ENCODE peak calls at places on chromosome 10, in six cellular contexts. Y, E, Z, W, N and P are unnamed samples.

GRCh38 chr10:84789050-84789449 is 460.7 kb downstream of the CCSER2 start:
- DNase-seq in W (no peak), Z (no peak), E (no peak), N (no peak), Y (no peak), P (no peak)

GRCh38 chr10:90947025-90947960 is 26.4 kb upstream of the ANKRD1 start:
- DNase-seq in N (no peak), Z (no peak), W (no peak), E (no peak), Y (no peak), P (no peak)

GRCh38 chr10:14971867-14972448 is 12.8 kb downstream of the MEIG1 start:
- DNase-seq in Z (no peak), Y (no peak), E (no peak), N (no peak), W (no peak), P (peak)

GRCh38 chr10:29119374-29119773 is 169.5 kb upstream of the LYZL1 start:
- DNase-seq in Z (no peak), Y (no peak), W (peak), N (no peak), E (no peak), P (peak)

GRCh38 chr10:58839771-58840170 is 327.1 kb downstream of the BICC1 start:
- DNase-seq in Z (no peak), Y (no peak), W (no peak), E (no peak), N (no peak), P (no peak)

GRCh38 chr10:42899036-42899435 is 116.4 kb downstream of the BMS1 start:
- DNase-seq in Y (no peak), N (no peak), W (no peak), E (no peak), Z (no peak), P (no peak)

GRCh38 chr10:60937784-60938654 is 6.0 kb downstream of the RHOBTB1 start:
- DNase-seq in N (no peak), W (no peak), E (peak), Y (peak), Z (no peak), P (peak)

GRCh38 chr10:70549962-70550845 is 52.3 kb downstream of the PRF1 start:
- DNase-seq in Y (no peak), W (peak), N (no peak), Z (peak), E (no peak), P (peak)

GRCh38 chr10:43249962-43250624 is 16.8 kb downstream of the RASGEF1A start:
- DNase-seq in N (no peak), Z (no peak), E (no peak), Y (no peak), W (peak), P (no peak)

GRCh38 chr10:10489765-10490164 is 527.9 kb upstream of the CELF2 start:
- DNase-seq in Y (no peak), Z (no peak), E (no peak), N (no peak), W (no peak), P (no peak)

GRCh38 chr10:6537704-6538103 is 42.4 kb downstream of the PRKCQ start:
- DNase-seq in E (no peak), Y (no peak), Z (no peak), N (no peak), W (no peak), P (no peak)

GRCh38 chr10:12971001-12971788 is 30.3 kb downstream of the CCDC3 start:
- DNase-seq in Y (no peak), E (no peak), W (no peak), Z (no peak), N (no peak), P (no peak)

GRCh38 chr10:20503186-20503585 is 393.9 kb downstream of the NEBL start:
- DNase-seq in W (no peak), Z (no peak), Y (no peak), E (no peak), N (no peak), P (no peak)

GRCh38 chr10:44479306-44479705 is 94.4 kb upstream of the CXCL12 start:
- DNase-seq in N (no peak), E (no peak), Y (no peak), Z (no peak), W (no peak), P (no peak)

GRCh38 chr10:98376485-98376884 is 38.5 kb downstream of the PYROXD2 start:
- DNase-seq in N (no peak), W (no peak), Z (no peak), Y (no peak), E (peak), P (no peak)

GRCh38 chr10:55509168-55509567 is 708.1 kb upstream of the PCDH15 start:
- DNase-seq in W (no peak), N (no peak), Y (no peak), E (no peak), Z (no peak), P (no peak)

GRCh38 chr10:72126184-72126871 is 38.0 kb upstream of the SPOCK2 start:
- DNase-seq in N (no peak), E (no peak), W (no peak), Z (no peak), Y (peak), P (peak)

GRCh38 chr10:131068760-131069159 is 242.8 kb downstream of the TCERG1L start:
- DNase-seq in Y (no peak), N (no peak), Z (no peak), W (no peak), E (no peak), P (no peak)

GRCh38 chr10:128362514-128362913 is 236.3 kb upstream of the MKI67 start:
- DNase-seq in W (no peak), Z (no peak), E (no peak), N (no peak), Y (no peak), P (no peak)

GRCh38 chr10:128369101-128369650 is 243.0 kb upstream of the MKI67 start:
- DNase-seq in W (no peak), N (no peak), E (no peak), Z (no peak), Y (no peak), P (no peak)

GRCh38 chr10:128373071-128373749 is 247.0 kb upstream of the MKI67 start:
- DNase-seq in Z (no peak), W (no peak), N (no peak), E (no peak), Y (no peak), P (no peak)

DNA sequence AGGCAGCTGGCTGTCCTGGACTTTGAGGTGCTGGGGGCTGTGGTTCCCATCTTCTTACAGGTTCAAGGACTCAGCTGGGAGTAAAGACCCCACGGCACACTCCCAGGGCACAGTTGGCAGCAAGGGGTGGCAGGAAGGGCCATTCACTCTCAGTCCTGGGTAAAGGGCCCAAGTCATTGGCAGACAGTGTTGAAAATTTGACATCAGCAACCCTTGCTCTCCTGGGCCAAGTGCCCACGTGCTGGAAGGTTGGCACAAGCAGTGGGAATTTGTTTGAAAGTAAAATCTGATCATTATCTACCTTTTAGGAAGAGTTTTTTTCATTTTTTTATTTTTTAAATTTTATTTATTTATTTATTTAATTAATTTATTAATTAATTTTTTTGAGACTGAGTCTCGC is 241.6 kb upstream of the MKI67 start:
- DNase-seq in Z (no peak), W (no peak), N (no peak), E (no peak), Y (no peak), P (no peak)
- H3K4me3 ChIP-seq in Z (no peak), W (no peak), N (no peak), E (no peak), Y (no peak), P (no peak)

DNA sequence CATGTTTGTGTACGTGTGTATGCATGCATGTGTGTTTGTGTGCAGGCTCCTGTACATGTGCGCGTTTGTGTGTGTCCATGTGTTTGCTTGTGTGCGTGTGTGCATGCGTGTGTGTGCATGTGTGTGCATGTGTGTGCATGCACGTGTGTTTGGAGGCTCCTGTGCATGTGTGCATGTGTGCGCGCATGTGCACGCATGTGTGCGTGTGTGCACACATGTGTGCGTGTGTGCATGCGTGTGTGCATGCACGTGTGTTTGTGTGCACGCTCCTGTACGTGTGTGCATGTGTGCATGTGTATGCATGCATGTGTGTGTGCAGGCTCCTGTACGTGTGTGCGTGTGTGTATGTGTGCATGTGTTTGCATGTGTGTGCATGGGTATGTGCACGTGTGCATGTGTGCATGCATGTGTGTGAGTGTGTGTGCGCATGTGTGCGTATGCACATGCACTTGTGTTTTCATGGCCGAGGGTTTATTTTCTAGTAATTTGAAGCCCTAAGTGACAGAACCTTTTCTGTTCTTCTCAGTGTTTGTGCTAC is 59.2 kb downstream of the INPP5A start:
- DNase-seq in Z (no peak), W (no peak), N (no peak), E (no peak), Y (no peak), P (no peak)
- H3K4me3 ChIP-seq in Z (no peak), W (no peak), N (no peak), E (no peak), Y (no peak), P (no peak)

GRCh38 chr10:4733150-4733842 is 92.7 kb upstream of the AKR1E2 start:
- DNase-seq in Y (no peak), W (no peak), E (no peak), Z (peak), N (no peak), P (no peak)

GRCh38 chr10:4736183-4736582 is 89.8 kb upstream of the AKR1E2 start:
- DNase-seq in N (no peak), Y (no peak), W (no peak), E (no peak), Z (no peak), P (no peak)

GRCh38 chr10:4730998-4731397 is 95.0 kb upstream of the AKR1E2 start:
- DNase-seq in E (no peak), Y (no peak), Z (no peak), N (no peak), W (no peak), P (no peak)

GRCh38 chr10:4736608-4737007 is 89.4 kb upstream of the AKR1E2 start:
- DNase-seq in Y (no peak), N (no peak), W (no peak), E (no peak), Z (no peak), P (no peak)

DNA sequence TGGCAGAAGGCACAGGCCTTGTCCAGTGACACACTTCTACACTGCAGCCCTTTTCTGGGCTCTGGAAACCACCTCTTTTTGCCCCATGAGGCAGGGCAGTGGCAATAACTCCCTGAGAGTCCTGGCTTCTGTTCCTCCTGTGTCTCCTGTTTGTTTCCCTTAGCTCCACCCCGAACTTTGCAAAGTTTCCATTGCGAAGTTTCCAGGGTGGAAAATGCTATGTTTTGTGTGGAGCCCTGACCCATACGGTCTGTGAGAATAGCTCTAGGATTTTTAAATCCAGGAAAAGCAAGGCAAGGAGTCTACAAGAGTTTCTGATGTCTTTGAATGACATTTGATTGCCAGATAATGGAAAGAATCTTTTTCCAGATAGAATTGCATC is 92.2 kb upstream of the AKR1E2 start:
- DNase-seq in N (no peak), E (no peak), Z (no peak), W (no peak), Y (no peak), P (no peak)
- H3K4me3 ChIP-seq in N (no peak), E (no peak), Z (no peak), W (no peak), Y (no peak), P (no peak)

DNA sequence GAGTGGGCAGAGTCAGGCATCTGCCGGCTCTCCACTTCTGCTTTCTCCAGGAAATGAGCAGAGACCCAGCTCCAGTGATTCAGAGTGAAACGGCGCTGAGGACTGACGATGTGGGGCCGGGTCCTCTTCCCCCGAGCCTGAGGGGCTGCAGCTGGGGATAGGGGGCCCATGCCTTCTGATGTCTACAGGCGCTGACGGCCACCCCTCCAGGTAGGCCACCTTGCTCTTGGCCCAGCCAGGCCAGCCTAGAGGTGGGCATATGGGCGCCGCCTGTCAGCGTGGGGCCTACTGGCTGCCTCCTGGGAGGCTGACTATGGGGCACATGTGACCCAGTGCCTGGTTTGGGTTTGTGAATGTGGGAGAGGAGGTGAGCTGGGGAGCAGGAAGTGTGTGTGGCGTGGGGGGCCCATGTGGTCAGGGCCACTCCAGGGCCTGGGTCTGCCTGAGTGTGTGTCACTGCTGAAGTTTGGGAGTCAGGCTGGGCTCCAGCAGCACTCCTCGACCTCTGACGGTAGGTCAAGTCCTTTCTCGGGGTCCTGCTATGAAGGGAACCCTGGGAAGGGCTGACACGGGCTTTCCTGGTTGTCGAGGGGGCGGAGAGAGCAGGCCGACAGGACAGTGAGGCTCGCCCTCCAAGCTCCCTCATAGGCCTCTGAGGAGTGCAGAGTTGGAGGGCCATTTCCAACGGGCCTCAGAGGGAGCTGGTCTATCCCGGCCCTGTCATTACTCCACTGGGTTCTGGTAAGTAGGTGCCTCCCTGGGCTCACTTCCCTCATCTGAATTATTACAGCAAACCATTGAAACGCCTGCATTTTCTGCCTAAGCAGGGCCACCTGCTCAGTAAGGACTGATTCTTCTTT is at the start of gene WDFY4:
- DNase-seq in E (no peak), W (no peak), Z (no peak), N (no peak), Y (no peak), P (no peak)
- H3K4me3 ChIP-seq in E (no peak), W (no peak), Z (no peak), N (peak), Y (no peak), P (no peak)

DNA sequence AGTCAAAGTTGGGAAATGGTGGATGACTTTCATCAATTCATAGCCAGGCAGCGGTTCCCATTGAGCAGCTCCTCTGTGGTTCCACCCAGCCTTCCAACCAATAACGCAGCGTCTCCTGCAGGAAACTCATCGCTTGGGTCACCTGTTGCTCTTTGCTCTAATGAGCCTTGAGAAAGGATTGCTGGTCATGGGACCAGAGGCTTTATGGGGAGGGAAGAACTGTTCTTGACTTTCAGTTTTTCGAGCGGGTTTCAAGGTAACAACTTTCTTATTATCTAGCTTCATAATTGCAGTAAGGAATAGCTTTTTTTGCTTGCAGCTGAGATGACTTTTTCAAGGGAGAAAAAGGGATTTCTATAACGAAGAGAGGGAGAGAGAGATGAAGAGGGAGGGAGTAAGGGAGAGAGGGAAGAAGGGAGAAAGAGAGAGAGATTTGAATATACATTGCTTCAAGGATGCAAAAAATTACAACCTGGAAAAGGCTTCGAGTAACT is 405 bp upstream of the ENTPD1 start:
- DNase-seq in E (no peak), W (no peak), Z (no peak), Y (no peak), N (no peak), P (peak)
- H3K4me3 ChIP-seq in E (no peak), W (peak), Z (no peak), Y (no peak), N (peak), P (no peak)

DNA sequence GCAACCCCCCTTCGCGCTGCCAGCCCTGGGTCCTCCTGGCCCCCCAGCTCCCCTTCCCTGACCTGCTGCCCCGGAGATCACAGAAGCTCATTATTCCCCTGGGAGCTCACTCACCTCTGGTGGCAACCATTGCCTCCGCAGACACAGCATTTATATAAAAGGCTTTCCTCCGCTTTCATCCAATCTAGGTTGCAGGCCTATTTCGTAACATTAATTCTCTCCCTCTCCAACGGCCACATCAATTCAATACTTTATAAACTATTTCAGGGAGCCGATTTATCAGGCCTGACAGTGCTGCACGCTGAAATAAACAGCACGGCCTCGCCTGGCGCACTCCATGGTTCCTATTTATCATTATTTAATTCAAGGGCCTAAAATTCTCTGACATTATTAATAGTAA is 249.4 kb upstream of the PFKP start:
- DNase-seq in E (no peak), Y (no peak), N (no peak), W (no peak), Z (no peak), P (no peak)
- H3K4me3 ChIP-seq in E (no peak), Y (no peak), N (peak), W (no peak), Z (no peak), P (no peak)

GRCh38 chr10:35639651-35640311 is 2.3 kb downstream of the FZD8 start:
- DNase-seq in N (no peak), E (no peak), Z (no peak), W (peak), Y (no peak), P (peak)
- H3K4me3 ChIP-seq in N (peak), E (peak), Z (no peak), W (peak), Y (peak), P (no peak)

GRCh38 chr10:133237241-133238065 is at the start of gene VENTX:
- DNase-seq in N (no peak), Z (no peak), W (no peak), E (no peak), Y (no peak), P (no peak)
- H3K4me3 ChIP-seq in N (peak), Z (no peak), W (no peak), E (no peak), Y (no peak), P (no peak)

GRCh38 chr10:69333205-69333604 is 54.9 kb downstream of the HK1 start:
- DNase-seq in N (no peak), Z (peak), E (no peak), W (no peak), Y (no peak), P (peak)
- H3K4me3 ChIP-seq in N (peak), Z (no peak), E (no peak), W (no peak), Y (no peak), P (no peak)